ENCODE peak calls at places on chromosomes 7 and 10, in five cellular contexts. Q is IMR-90, K is trophoblast cell, G is neuronal stem cell, Y is H9. P is an unnamed sample.

GRCh38 chr10:110805292-110805691 is 66.4 kb upstream of the PDCD4 start:
- DNase-seq in K (no peak), G (no peak), Y (no peak), Q (no peak), P (no peak)

GRCh38 chr10:110642980-110643655 is 1.0 kb upstream of the RBM20 start:
- DNase-seq in G (peak), Y (peak), Q (no peak), K (peak), P (peak)

GRCh38 chr7:28573059-28573553 is 160.8 kb downstream of the CREB5 start:
- DNase-seq in G (no peak), K (no peak), Q (peak), Y (no peak), P (no peak)

GRCh38 chr10:132446661-132447445 is 49.9 kb downstream of the PWWP2B start:
- DNase-seq in Y (no peak), G (no peak), Q (peak), K (peak), P (peak)

GRCh38 chr10:30709700-30710358 is 80.3 kb upstream of the LYZL2 start:
- DNase-seq in Y (no peak), G (no peak), Q (no peak), K (no peak), P (no peak)

GRCh38 chr7:16755397-16755796 is 1.8 kb downstream of the TSPAN13 start:
- DNase-seq in Q (peak), Y (no peak), G (no peak), K (peak), P (peak)

GRCh38 chr10:3781458-3782098 is 3.4 kb downstream of the KLF6 start:
- DNase-seq in Y (peak), K (peak), G (no peak), Q (peak), P (peak)

GRCh38 chr10:114541081-114541833 is 116.8 kb downstream of the ABLIM1 start:
- DNase-seq in Q (peak), Y (no peak), K (peak), G (no peak), P (peak)

GRCh38 chr7:10412426-10413019 is 561.1 kb upstream of the PHF14 start:
- DNase-seq in Y (no peak), G (peak), K (peak), Q (peak), P (peak)

GRCh38 chr7:100366411-100367250 is 6.7 kb upstream of the PILRA start:
- DNase-seq in G (no peak), Y (no peak), Q (no peak), K (no peak), P (no peak)

GRCh38 chr10:98035599-98035998 is 5.2 kb upstream of the CRTAC1 start:
- DNase-seq in Q (no peak), G (no peak), K (no peak), Y (no peak), P (no peak)

GRCh38 chr7:129829677-129830631 is 122.8 kb downstream of the UBE2H start:
- DNase-seq in Q (peak), Y (peak), K (peak), G (peak), P (peak)

GRCh38 chr10:64558094-64558870 is 1037.1 kb downstream of the REEP3 start:
- DNase-seq in Q (no peak), G (peak), K (no peak), Y (no peak), P (no peak)

GRCh38 chr10:93874309-93875031 is 19.3 kb upstream of the SLC35G1 start:
- DNase-seq in K (peak), G (no peak), Y (no peak), Q (no peak), P (peak)

GRCh38 chr10:114283535-114283934 is 44.5 kb downstream of the VWA2 start:
- DNase-seq in Q (no peak), K (no peak), G (no peak), Y (no peak), P (no peak)

GRCh38 chr10:69901623-69902505 is 100.2 kb downstream of the COL13A1 start:
- DNase-seq in G (peak), Q (peak), K (peak), Y (peak), P (peak)

GRCh38 chr7:158289231-158289630 is 298.4 kb downstream of the PTPRN2 start:
- DNase-seq in Q (no peak), Y (no peak), G (no peak), K (no peak), P (no peak)

GRCh38 chr10:70849582-70850016 is 33.9 kb downstream of the SGPL1 start:
- DNase-seq in Q (peak), G (no peak), K (peak), Y (no peak), P (peak)

GRCh38 chr7:98465022-98465421 is 64.1 kb upstream of the BAIAP2L1 start:
- DNase-seq in G (no peak), Q (no peak), Y (no peak), K (no peak), P (no peak)

GRCh38 chr10:99347672-99348071 is 18.5 kb downstream of the CNNM1 start:
- DNase-seq in G (no peak), Q (no peak), Y (no peak), K (no peak), P (no peak)

GRCh38 chr10:99346247-99346646 is 17.1 kb downstream of the CNNM1 start:
- DNase-seq in G (no peak), Y (no peak), K (no peak), Q (peak), P (peak)

GRCh38 chr10:99343262-99343661 is 14.1 kb downstream of the CNNM1 start:
- DNase-seq in Y (no peak), K (no peak), G (no peak), Q (no peak), P (no peak)

GRCh38 chr10:99344715-99345114 is 15.6 kb downstream of the CNNM1 start:
- DNase-seq in Q (no peak), G (no peak), K (no peak), Y (no peak), P (no peak)

DNA sequence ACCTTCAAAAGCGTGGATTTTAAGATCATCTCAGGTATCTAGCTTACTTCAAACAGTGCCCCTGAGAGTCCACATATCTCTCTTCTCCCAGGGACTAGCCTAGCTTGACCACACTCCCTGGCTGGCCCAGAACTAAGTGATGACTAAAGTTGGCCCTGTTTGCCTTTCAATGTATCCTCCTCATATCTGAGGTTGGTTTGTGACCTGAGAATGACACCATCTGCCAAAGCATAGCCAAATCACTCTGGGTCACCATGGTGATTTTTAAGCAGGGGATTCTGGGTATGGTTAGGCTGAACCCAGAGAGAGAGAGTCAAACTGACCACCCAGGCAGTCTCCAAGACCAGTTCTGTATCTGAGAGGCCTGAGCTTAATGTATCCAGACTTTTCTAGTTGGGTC is 16.2 kb downstream of the CNNM1 start:
- DNase-seq in Q (peak), G (no peak), K (no peak), Y (no peak), P (peak)
- H2AK5ac ChIP-seq in Q (no peak), G (no peak), K (no peak), Y (no peak), P (no peak)

GRCh38 chr10:44864042-44864436 is 47.1 kb upstream of the TMEM72 start:
- DNase-seq in G (peak), Y (peak), Q (no peak), K (peak), P (peak)
- H3K9ac ChIP-seq in G (peak), Y (no peak), Q (no peak), K (no peak), P (peak)

GRCh38 chr7:26639695-26640094 is 224.7 kb downstream of the SKAP2 start:
- DNase-seq in Y (no peak), G (no peak), Q (no peak), K (no peak), P (no peak)
- H2AK5ac ChIP-seq in Y (no peak), G (no peak), Q (no peak), K (no peak), P (no peak)

DNA sequence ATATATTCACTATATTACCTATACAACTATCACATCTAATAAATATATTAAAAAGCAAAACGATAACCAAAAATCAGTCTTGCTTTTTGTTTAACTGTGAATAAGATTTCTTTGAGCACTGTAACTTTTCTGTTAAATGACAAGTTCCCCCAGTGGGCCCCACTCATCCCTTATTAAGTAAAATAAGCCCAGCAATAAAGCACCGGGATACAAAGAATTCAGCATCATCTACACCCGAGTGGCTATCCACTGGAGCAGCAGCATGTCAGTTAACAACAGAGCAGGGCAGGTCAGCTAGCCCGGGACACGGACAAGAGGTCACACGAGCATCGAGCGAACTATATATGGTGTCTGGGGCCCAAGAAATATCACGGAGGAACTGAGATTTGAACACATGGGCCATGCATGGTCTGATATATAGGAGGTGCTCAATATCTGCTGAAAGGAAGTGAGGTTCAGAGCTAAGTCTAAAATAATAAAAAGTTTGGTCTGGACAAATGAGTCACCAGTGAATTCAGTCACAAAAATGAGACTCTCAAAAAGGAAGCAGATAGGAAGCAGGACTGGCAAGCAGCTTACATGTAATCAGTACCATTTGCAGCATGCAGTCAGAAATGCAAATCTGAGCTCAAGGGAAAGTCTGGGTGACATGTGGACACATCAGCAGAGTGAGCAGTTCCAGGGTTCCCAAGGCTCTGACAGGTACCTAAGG is 4.1 kb downstream of the ERCC6 start:
- DNase-seq in Q (peak), Y (no peak), G (no peak), K (peak), P (peak)
- H3K9ac ChIP-seq in Q (no peak), Y (no peak), G (no peak), K (no peak), P (peak)

GRCh38 chr10:86862373-86862772 is 95.0 kb downstream of the MMRN2 start:
- DNase-seq in G (no peak), K (no peak), Y (no peak), Q (no peak), P (no peak)
- H2AK5ac ChIP-seq in G (no peak), K (no peak), Y (no peak), Q (no peak), P (no peak)

GRCh38 chr10:29479081-29479917 is 155.5 kb downstream of the SVIL start:
- DNase-seq in Y (no peak), Q (peak), K (no peak), G (no peak), P (peak)

GRCh38 chr10:29481906-29482440 is 152.8 kb downstream of the SVIL start:
- DNase-seq in Y (no peak), G (no peak), K (no peak), Q (no peak), P (no peak)

GRCh38 chr10:29480281-29480954 is 154.4 kb downstream of the SVIL start:
- DNase-seq in K (no peak), Y (no peak), Q (no peak), G (no peak), P (no peak)

GRCh38 chr10:29486466-29486865 is 148.3 kb downstream of the SVIL start:
- DNase-seq in G (no peak), K (no peak), Q (no peak), Y (no peak), P (no peak)

DNA sequence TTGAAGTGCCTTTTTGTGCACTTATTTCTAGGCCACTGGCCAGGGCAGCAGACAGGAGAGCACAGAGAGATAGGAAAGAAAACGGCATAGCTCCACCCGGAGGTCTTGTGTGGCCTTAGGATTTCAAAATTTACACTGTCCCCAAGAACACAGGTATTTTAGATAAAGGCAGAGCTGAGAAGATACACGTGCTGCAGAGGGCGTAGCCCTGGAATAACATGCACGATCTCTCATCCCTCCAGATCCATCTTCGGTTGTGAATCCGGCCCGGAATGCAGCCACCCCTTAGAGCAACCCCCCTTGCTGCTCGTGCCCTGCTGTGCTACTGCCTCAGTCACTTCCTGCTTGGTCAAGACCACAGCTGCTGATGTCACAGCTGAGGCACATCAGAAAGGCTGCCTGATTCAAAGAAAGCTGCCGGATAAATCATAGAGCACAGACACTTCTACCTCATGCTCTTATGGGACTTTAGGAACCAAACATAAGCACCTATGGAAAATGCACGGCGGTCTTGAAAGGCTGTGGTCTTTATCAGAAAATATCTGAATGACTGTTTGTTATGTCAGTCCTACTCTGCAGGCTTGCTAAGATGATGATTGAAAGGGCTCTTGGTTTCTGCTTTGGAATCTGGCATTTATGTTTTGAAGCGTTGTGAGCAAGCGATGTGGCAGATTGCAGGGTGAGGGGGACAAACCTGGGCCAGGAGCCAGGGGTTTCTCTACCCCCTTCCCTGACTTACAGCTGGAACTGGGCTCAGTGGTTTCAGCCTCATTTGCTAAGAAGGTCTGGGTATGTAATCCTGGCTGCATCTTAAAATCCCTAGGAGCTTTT is 152.0 kb downstream of the SVIL start:
- DNase-seq in Q (peak), G (no peak), K (no peak), Y (peak), P (peak)
- H3K9ac ChIP-seq in Q (no peak), G (no peak), K (no peak), Y (no peak), P (no peak)

DNA sequence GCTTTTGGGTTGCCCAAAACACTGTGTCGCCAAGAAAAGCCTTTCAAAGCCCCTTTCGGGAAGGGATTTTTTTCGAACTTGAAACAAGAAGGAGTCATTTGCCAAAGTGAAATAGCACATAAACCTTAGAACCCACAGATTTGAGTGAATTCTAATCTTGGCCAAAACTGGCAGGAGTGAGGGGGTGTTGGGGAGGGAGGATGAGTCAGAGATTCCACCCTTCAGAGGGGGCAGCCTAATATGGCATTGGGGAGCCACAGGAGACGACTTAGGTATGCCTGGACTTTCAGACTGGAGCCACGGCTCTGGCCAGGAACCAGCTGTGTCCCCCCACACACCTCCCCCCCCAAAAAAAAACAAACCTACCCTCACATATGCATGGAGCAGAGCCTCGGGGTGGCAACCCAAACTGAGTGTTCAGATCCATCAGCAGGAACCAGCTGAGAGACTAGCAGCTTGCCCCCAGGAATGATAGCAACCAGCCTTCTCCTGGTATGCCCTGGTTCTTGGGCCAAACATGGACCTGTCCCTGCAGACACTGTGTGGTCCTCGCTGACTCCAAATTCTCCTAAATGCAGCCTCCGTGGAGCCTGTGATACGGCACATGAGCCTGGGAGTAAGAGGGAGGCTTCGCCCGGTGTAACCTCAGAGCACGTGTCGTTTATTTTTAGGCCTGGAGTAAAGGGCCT is 138.3 kb downstream of the FGFR2 start:
- DNase-seq in G (no peak), Y (peak), K (no peak), Q (no peak), P (no peak)
- H2AK5ac ChIP-seq in G (no peak), Y (no peak), K (no peak), Q (no peak), P (peak)

GRCh38 chr10:103153765-103154197 is 39.3 kb downstream of the NT5C2 start:
- DNase-seq in K (peak), G (no peak), Q (peak), Y (no peak), P (peak)
- H3K9ac ChIP-seq in K (no peak), G (no peak), Q (peak), Y (no peak), P (peak)

P was measured in mesenchymal stem cell.